ENCODE peak calls at places on chromosomes 6 and 20, in four cellular contexts. C, L, A and U are unnamed samples.

GRCh38 chr6:128432394-128432793 is 88.0 kb downstream of the PTPRK start:
- DNase-seq in C (no peak), L (no peak), A (no peak), U (no peak)

GRCh38 chr20:6530254-6530653 is 237.2 kb upstream of the BMP2 start:
- DNase-seq in C (no peak), L (no peak), A (no peak), U (no peak)

GRCh38 chr20:42889517-42889916 is 300.2 kb downstream of the PTPRT start:
- DNase-seq in C (no peak), L (no peak), A (no peak), U (no peak)

GRCh38 chr6:73314577-73315492 is 39.2 kb downstream of the DPPA5 start:
- DNase-seq in C (no peak), L (no peak), A (no peak), U (no peak)

GRCh38 chr20:39042279-39043150 is 80.4 kb downstream of the DHX35 start:
- DNase-seq in C (no peak), L (no peak), A (no peak), U (no peak)

GRCh38 chr6:122651604-122652003 is 41.4 kb downstream of the PKIB start:
- DNase-seq in C (no peak), L (no peak), A (no peak), U (no peak)

GRCh38 chr20:49790077-49790798 is 22.4 kb upstream of the SLC9A8 start:
- DNase-seq in C (peak; percentile 88), L (no peak), A (peak; percentile 49), U (no peak)

GRCh38 chr6:26264547-26264946 is 100.5 kb upstream of the BTN3A2 start:
- DNase-seq in C (no peak), L (no peak), A (no peak), U (no peak)

GRCh38 chr6:44430322-44430721 is 42.8 kb downstream of the CDC5L start:
- DNase-seq in C (no peak), L (no peak), A (no peak), U (no peak)

GRCh38 chr6:35164277-35164676 is 23.1 kb upstream of the TCP11 start:
- DNase-seq in C (no peak), L (no peak), A (no peak), U (no peak)

GRCh38 chr6:165823609-165824326 is 160.7 kb upstream of the PDE10A start:
- DNase-seq in C (no peak), L (no peak), A (no peak), U (no peak)

DNA sequence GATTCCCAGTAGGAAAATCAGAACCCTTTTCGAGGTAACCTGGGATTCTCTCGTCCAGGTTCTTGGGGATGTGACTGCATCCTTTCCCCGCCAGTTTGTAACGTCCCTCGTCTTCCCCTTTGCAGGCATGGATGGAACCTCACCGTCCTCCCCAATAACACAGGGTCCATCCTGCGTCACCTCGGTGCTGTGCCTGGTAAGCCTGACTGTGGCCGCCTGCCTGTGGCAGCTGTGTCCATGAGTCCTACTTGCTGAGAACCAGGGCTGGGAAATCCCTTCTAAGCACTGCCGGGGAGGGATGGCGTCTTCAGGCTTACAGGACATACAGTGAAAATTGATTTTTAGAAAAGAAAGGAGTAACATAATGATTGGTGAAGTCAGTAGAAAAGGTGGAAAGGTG is 155.6 kb downstream of the DTNBP1 start:
- DNase-seq in C (no peak), L (no peak), A (no peak), U (no peak)
- TF ChIP-seq HDAC6 in C (no peak), L (no peak), A (no peak), U (no peak)

DNA sequence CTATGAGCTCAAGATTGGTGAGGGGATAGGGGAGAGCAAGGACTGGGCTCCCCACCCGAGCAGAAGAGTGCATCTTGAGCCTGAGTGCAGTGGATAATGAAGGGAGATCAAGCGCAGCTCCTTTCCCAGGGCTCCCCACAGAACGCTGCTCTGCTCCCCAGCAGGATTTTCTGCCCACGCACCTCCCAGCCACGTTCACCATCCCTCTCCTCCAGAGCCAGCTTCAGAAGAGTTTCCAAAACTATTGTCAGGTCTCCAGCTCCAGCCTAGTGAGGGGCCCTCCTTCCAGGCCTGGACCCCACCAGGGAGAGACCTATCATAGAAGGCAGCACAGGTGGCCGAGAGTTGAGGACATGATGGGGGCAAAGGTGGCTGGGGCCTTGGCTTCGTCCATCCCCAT is 34.5 kb downstream of the FOXP4 start:
- DNase-seq in C (no peak), L (no peak), A (no peak), U (no peak)
- TF ChIP-seq HDAC6 in C (no peak), L (no peak), A (no peak), U (no peak)

DNA sequence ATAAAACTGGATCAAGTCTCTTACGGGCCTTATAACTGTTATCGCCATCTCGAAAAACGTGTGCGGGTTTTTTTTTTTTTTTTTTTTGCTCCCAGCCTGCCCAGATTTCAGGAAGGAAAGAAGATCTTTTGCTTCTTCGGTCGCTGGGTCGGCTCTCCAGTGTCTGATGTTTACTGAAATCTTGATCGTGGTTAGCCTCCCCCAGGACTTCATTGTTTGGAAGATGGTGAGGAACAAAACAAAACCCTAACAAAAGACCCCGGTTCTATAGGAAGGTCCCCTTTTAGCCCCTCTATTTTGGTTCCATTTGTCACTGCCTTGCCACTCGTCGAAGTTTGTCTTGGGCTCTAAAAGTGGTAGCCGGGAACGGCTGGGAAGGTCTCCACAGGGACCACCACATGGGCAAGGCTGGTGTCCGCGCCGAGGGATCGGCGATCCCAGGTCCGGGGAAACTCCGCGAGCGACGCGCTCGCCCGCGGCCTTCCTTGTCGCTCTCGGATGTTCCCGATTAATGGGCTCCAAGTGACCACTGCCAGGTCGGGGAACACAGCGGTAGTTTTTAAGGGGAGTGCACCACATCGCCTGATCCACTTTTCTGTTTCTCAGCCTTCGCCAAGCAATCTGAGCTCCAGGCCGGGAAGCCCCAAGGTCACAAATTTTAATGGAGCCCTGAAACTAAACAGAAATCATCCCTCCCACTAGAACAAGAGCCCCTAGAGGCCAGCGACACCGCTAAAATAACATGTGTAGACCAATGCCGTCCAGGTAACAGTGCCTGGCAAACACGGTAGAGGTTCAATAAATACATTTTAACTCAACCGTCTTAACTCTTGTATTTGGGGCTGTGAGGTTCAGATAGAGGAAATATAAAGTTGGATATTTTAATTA is 27.0 kb downstream of the TRIM27 start:
- DNase-seq in C (peak; percentile 68), L (no peak), A (peak; percentile 89), U (no peak)
- TF ChIP-seq HDAC6 in C (no peak), L (no peak), A (no peak), U (no peak)

DNA sequence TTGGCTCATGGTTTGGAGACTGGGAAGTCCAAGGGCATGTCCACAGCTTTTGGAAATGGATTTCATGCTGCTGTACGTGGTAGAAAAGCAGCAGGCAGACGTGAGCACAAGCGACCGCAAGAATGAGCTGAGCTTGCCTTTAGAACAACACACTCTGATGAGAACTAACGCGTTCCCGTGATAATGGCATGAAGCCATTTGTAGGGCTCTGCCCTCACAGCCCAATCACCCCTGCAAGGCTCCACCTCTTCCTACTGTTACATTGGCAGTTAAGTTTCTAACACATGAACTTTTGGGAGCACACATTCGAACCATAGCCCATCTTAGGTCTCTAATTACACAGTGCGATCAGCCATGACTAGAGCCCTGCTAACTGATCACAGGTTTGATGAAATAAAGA is 107.5 kb upstream of the TMEM170B start:
- DNase-seq in C (no peak), L (no peak), A (no peak), U (no peak)
- TF ChIP-seq HDAC6 in C (no peak), L (no peak), A (no peak), U (no peak)